ENCODE peak calls at places on chromosomes 7 and 10, in nine cellular contexts. N is HuH-7.5, F is neuronal stem cell, H is HEK293T, J is left colon, I is A549, Y is astrocyte, A is fibroblast of the aortic adventitia, D is EL. Z is an unnamed sample.

GRCh38 chr10:92720306-92721165 is 30.8 kb downstream of the HHEX start:
- DNase-seq in Y (no peak), J (no peak), H (no peak), N (no peak), D (no peak), A (no peak), I (no peak), F (no peak), Z (peak; percentile 66)

GRCh38 chr7:1054438-1055083 is 10.2 kb downstream of the GPR146 start:
- DNase-seq in H (no peak), J (no peak), N (no peak), A (no peak), F (no peak), Y (no peak), D (no peak), I (no peak), Z (no peak)

GRCh38 chr7:30433506-30433905 is 45.1 kb downstream of the NOD1 start:
- DNase-seq in A (no peak), N (no peak), F (no peak), Y (no peak), I (no peak), D (no peak), H (no peak), J (no peak), Z (no peak)

GRCh38 chr10:124579003-124579384 is 117.4 kb downstream of the LHPP start:
- DNase-seq in F (no peak), D (no peak), H (no peak), N (no peak), I (no peak), A (peak; percentile 5), Y (no peak), J (no peak), Z (no peak)

GRCh38 chr10:31149835-31150512 is 118.3 kb upstream of the ZNF438 start:
- DNase-seq in D (no peak), J (no peak), N (no peak), I (no peak), H (no peak), Y (no peak), F (no peak), A (no peak), Z (no peak)

GRCh38 chr7:76509931-76510877 is at the start of gene UPK3B:
- DNase-seq in I (no peak), H (peak; percentile 10), N (no peak), J (peak; percentile 38), D (no peak), Y (no peak), F (no peak), A (no peak), Z (no peak)

GRCh38 chr10:6721480-6721879 is 141.4 kb upstream of the PRKCQ start:
- DNase-seq in F (no peak), H (no peak), N (no peak), Y (peak; percentile 96), A (peak; percentile 97), D (peak; percentile 98), J (peak; percentile 34), I (peak; percentile 69), Z (no peak)

GRCh38 chr7:64887756-64888508 is 15.1 kb upstream of the ZNF273 start:
- DNase-seq in F (no peak), A (no peak), N (peak; percentile 73), D (no peak), H (no peak), I (no peak), J (peak; percentile 42), Y (no peak), Z (peak; percentile 50)

GRCh38 chr7:141649865-141650499 is 52.0 kb downstream of the DENND11 start:
- DNase-seq in Y (peak; percentile 77), I (peak; percentile 58), F (peak; percentile 62), D (peak; percentile 78), J (peak; percentile 50), A (peak; percentile 91), H (peak; percentile 88), N (peak; percentile 43), Z (peak; percentile 70)

GRCh38 chr7:115097175-115097671 is 175.3 kb downstream of the MDFIC start:
- DNase-seq in D (peak; percentile 72), A (peak; percentile 47), Y (peak; percentile 89), N (no peak), I (no peak), F (no peak), H (no peak), J (no peak), Z (no peak)

GRCh38 chr7:32941996-32942782 is 15.1 kb upstream of the FKBP9 start:
- DNase-seq in N (peak; percentile 64), J (peak; percentile 67), F (peak; percentile 36), D (peak; percentile 70), H (peak; percentile 41), I (peak; percentile 32), A (peak; percentile 67), Y (peak; percentile 34), Z (no peak)

GRCh38 chr10:8042032-8042863 is 12.2 kb upstream of the GATA3 start:
- DNase-seq in Y (no peak), H (no peak), J (no peak), N (no peak), D (no peak), F (no peak), I (no peak), A (no peak), Z (no peak)

GRCh38 chr10:46247808-46248569 is 38.8 kb upstream of the ANTXRL start:
- DNase-seq in D (no peak), H (no peak), Y (no peak), J (no peak), I (no peak), A (no peak), N (no peak), F (no peak), Z (no peak)

GRCh38 chr10:21532694-21533576 is 1.1 kb upstream of the MLLT10 start:
- DNase-seq in Y (no peak), A (no peak), J (no peak), I (no peak), F (no peak), N (no peak), D (no peak), H (no peak), Z (no peak)

GRCh38 chr7:79709574-79710409 is 256.3 kb upstream of the MAGI2 start:
- DNase-seq in J (peak; percentile 30), N (no peak), A (peak; percentile 65), H (peak; percentile 12), F (no peak), D (peak; percentile 11), Y (peak; percentile 32), I (no peak), Z (no peak)

GRCh38 chr7:117124585-117125220 is 171.4 kb downstream of the ST7 start:
- DNase-seq in J (peak; percentile 79), I (no peak), D (peak; percentile 98), N (peak; percentile 22), Y (peak; percentile 95), H (peak; percentile 48), A (peak; percentile 93), F (no peak), Z (peak; percentile 39)

GRCh38 chr7:75702515-75702914 is 36.2 kb downstream of the HIP1 start:
- DNase-seq in D (no peak), F (no peak), J (no peak), H (no peak), Y (no peak), N (no peak), I (no peak), A (no peak), Z (no peak)

GRCh38 chr10:4771554-4772201 is 54.3 kb upstream of the AKR1E2 start:
- DNase-seq in H (no peak), J (no peak), Y (peak; percentile 94), F (no peak), A (peak; percentile 83), N (no peak), I (no peak), D (peak; percentile 80), Z (no peak)

GRCh38 chr10:107417446-107417845 is 252.9 kb upstream of the SORCS1 start:
- DNase-seq in A (no peak), H (no peak), N (no peak), J (no peak), F (no peak), Y (no peak), I (no peak), D (no peak), Z (no peak)

GRCh38 chr10:26410356-26410755 is 27.8 kb upstream of the APBB1IP start:
- DNase-seq in N (no peak), D (no peak), Y (no peak), J (no peak), H (no peak), I (no peak), A (no peak), F (no peak), Z (no peak)

GRCh38 chr10:75367098-75367497 is 34.5 kb downstream of the ZNF503 start:
- DNase-seq in H (no peak), N (no peak), A (no peak), Y (peak; percentile 53), J (no peak), I (no peak), D (no peak), F (no peak), Z (no peak)

GRCh38 chr7:130154501-130155317 is 50.5 kb downstream of the TMEM209 start:
- DNase-seq in F (no peak), D (no peak), J (no peak), H (peak; percentile 36), I (no peak), Y (no peak), A (no peak), N (no peak), Z (no peak)

GRCh38 chr7:69640216-69640615 is 41.9 kb downstream of the AUTS2 start:
- DNase-seq in F (no peak), D (no peak), I (no peak), A (no peak), N (no peak), Y (no peak), J (no peak), H (no peak), Z (no peak)

GRCh38 chr10:124378817-124379510 is 39.8 kb downstream of the OAT start:
- DNase-seq in Y (no peak), F (no peak), H (no peak), D (no peak), N (no peak), A (no peak), I (peak; percentile 34), J (peak; percentile 19), Z (no peak)

GRCh38 chr7:155107126-155107525 is 37.0 kb downstream of the HTR5A start:
- DNase-seq in F (no peak), Y (no peak), A (no peak), I (no peak), N (no peak), H (no peak), J (no peak), D (no peak), Z (no peak)

GRCh38 chr7:127652333-127653248 is 597 bp downstream of the SND1 start:
- DNase-seq in Y (peak; percentile 56), J (no peak), A (peak; percentile 59), F (no peak), N (no peak), H (no peak), I (peak; percentile 17), D (peak; percentile 59), Z (no peak)

GRCh38 chr10:114753126-114753525 is 68.5 kb upstream of the FHIP2A start:
- DNase-seq in Y (peak; percentile 69), J (no peak), F (no peak), A (no peak), D (peak; percentile 82), N (no peak), I (no peak), H (no peak), Z (no peak)

GRCh38 chr7:131538791-131539179 is 17.6 kb downstream of the PODXL start:
- DNase-seq in F (no peak), J (no peak), N (no peak), D (no peak), A (no peak), I (no peak), H (no peak), Y (no peak), Z (no peak)

GRCh38 chr7:131648491-131648890 is 92.1 kb upstream of the PODXL start:
- DNase-seq in H (no peak), Y (no peak), F (no peak), J (no peak), N (no peak), D (no peak), A (peak; percentile 27), I (no peak), Z (no peak)

GRCh38 chr10:115402690-115403089 is 309.5 kb downstream of the ATRNL1 start:
- DNase-seq in I (no peak), H (no peak), A (peak; percentile 9), D (peak; percentile 51), Y (peak; percentile 44), J (no peak), N (no peak), F (no peak), Z (no peak)

GRCh38 chr10:71010730-71011129 is 122.4 kb upstream of the PCBD1 start:
- DNase-seq in A (no peak), I (no peak), F (no peak), Y (no peak), N (no peak), D (no peak), J (no peak), H (no peak), Z (no peak)

Z was measured in NCI-H187.